ENCODE peak calls at places on chromosome 11, in four cellular contexts. Q is K562, D is GM12878, C is HEK293T. L is an unnamed sample.

GRCh38 chr11:113563766-113564165 is 88.6 kb upstream of the DRD2 start:
- DNase-seq in C (no peak), D (no peak), Q (no peak), L (no peak)

GRCh38 chr11:23509023-23509422 is 648.7 kb upstream of the CCDC179 start:
- DNase-seq in C (no peak), D (no peak), Q (no peak), L (no peak)

GRCh38 chr11:2098691-2099522 is 40.3 kb downstream of the IGF2 start:
- DNase-seq in C (no peak), D (no peak), Q (no peak), L (no peak)

GRCh38 chr11:9962722-9963121 is 298.8 kb downstream of the SWAP70 start:
- DNase-seq in C (no peak), Q (no peak), D (peak; percentile 48), L (no peak)

GRCh38 chr11:72574534-72575460 is 99.4 kb downstream of the PDE2A start:
- DNase-seq in Q (no peak), D (no peak), C (no peak), L (no peak)

GRCh38 chr11:132649277-132649676 is 883.0 kb downstream of the OPCML start:
- DNase-seq in Q (no peak), D (no peak), C (no peak), L (no peak)

GRCh38 chr11:125329786-125330185 is 165.2 kb downstream of the PKNOX2 start:
- DNase-seq in Q (no peak), D (no peak), C (no peak), L (no peak)

GRCh38 chr11:11626128-11626527 is 4.3 kb upstream of the GALNT18 start:
- DNase-seq in C (no peak), D (no peak), Q (no peak), L (no peak)

GRCh38 chr11:119751281-119752060 is 22.5 kb upstream of the NECTIN1 start:
- DNase-seq in D (peak; percentile 70), C (no peak), Q (no peak), L (no peak)

GRCh38 chr11:118928870-118929495 is 3.3 kb upstream of the BCL9L start:
- DNase-seq in C (peak; percentile 66), Q (peak; percentile 70), D (no peak), L (peak; percentile 36)

GRCh38 chr11:40867991-40868685 is 591.3 kb downstream of the LRRC4C start:
- DNase-seq in D (no peak), C (no peak), Q (no peak), L (no peak)

GRCh38 chr11:22244986-22245592 is 52.2 kb downstream of the ANO5 start:
- DNase-seq in C (peak; percentile 54), D (no peak), Q (peak; percentile 7), L (peak; percentile 20)

GRCh38 chr11:64058494-64058893 is 22.8 kb downstream of the FLRT1 start:
- DNase-seq in C (no peak), D (no peak), Q (no peak), L (no peak)

GRCh38 chr11:84817998-84818397 is 809.1 kb downstream of the DLG2 start:
- DNase-seq in Q (no peak), C (no peak), D (no peak), L (no peak)

GRCh38 chr11:120208012-120208441 is 2.8 kb upstream of the OAF start:
- DNase-seq in Q (no peak), C (no peak), D (no peak), L (peak; percentile 95)

GRCh38 chr11:122663764-122664163 is 8.2 kb downstream of the UBASH3B start:
- DNase-seq in C (no peak), D (no peak), Q (no peak), L (no peak)

GRCh38 chr11:130798801-130799200 is 117.5 kb downstream of the SNX19 start:
- DNase-seq in D (no peak), Q (no peak), C (no peak), L (no peak)

GRCh38 chr11:17460406-17460805 is 16.2 kb downstream of the ABCC8 start:
- DNase-seq in D (no peak), Q (no peak), C (no peak), L (no peak)

GRCh38 chr11:16296243-16296642 is 60.1 kb downstream of the SOX6 start:
- DNase-seq in Q (no peak), D (no peak), C (no peak), L (no peak)

GRCh38 chr11:108654994-108655631 is 9.8 kb upstream of the DDX10 start:
- DNase-seq in D (no peak), C (peak; percentile 54), Q (peak; percentile 64), L (peak; percentile 43)

GRCh38 chr11:83573097-83573496 is 286.9 kb upstream of the CCDC90B start:
- DNase-seq in D (no peak), Q (no peak), C (no peak), L (no peak)

GRCh38 chr11:125886997-125887372 is 483 bp upstream of the HYLS1 start:
- DNase-seq in D (no peak), C (no peak), Q (no peak), L (no peak)

GRCh38 chr11:118893662-118894061 is 10.0 kb downstream of the CXCR5 start:
- DNase-seq in D (no peak), Q (no peak), C (no peak), L (no peak)

GRCh38 chr11:68903631-68904457 is at the start of the genes IGHMBP2 and MRPL21:
- DNase-seq in C (peak; percentile 92), D (no peak), Q (peak; percentile 90), L (peak; percentile 62)

GRCh38 chr11:100878474-100878873 is 191.4 kb downstream of the ARHGAP42 start:
- DNase-seq in Q (no peak), C (no peak), D (no peak), L (no peak)

GRCh38 chr11:68002575-68002942 is 1.3 kb downstream of the UNC93B1 start:
- DNase-seq in C (no peak), Q (no peak), D (no peak), L (no peak)

GRCh38 chr11:112219476-112220232 is 6.6 kb upstream of the PTS start:
- DNase-seq in Q (peak; percentile 66), C (peak; percentile 70), D (peak; percentile 56), L (peak; percentile 72)

GRCh38 chr11:95727630-95728029 is 62.0 kb downstream of the FAM76B start:
- DNase-seq in Q (no peak), C (no peak), D (no peak), L (no peak)

GRCh38 chr11:45155058-45155551 is 8.7 kb downstream of the PRDM11 start:
- DNase-seq in D (no peak), C (no peak), Q (no peak), L (no peak)

GRCh38 chr11:12845739-12846358 is 163.3 kb upstream of the RASSF10 start:
- DNase-seq in D (no peak), C (peak; percentile 34), Q (peak; percentile 58), L (peak; percentile 98)

GRCh38 chr11:19666951-19667350 is 45.7 kb upstream of the NAV2 start:
- DNase-seq in C (no peak), Q (no peak), D (no peak), L (no peak)
- TF ChIP-seq TARDBP in C (no peak), Q (no peak), D (no peak), L (no peak)

GRCh38 chr11:134196756-134197155 is 27.0 kb downstream of the NCAPD3 start:
- DNase-seq in Q (no peak), D (no peak), C (no peak), L (no peak)
- TF ChIP-seq TARDBP in Q (no peak), D (no peak), C (no peak), L (no peak)

DNA sequence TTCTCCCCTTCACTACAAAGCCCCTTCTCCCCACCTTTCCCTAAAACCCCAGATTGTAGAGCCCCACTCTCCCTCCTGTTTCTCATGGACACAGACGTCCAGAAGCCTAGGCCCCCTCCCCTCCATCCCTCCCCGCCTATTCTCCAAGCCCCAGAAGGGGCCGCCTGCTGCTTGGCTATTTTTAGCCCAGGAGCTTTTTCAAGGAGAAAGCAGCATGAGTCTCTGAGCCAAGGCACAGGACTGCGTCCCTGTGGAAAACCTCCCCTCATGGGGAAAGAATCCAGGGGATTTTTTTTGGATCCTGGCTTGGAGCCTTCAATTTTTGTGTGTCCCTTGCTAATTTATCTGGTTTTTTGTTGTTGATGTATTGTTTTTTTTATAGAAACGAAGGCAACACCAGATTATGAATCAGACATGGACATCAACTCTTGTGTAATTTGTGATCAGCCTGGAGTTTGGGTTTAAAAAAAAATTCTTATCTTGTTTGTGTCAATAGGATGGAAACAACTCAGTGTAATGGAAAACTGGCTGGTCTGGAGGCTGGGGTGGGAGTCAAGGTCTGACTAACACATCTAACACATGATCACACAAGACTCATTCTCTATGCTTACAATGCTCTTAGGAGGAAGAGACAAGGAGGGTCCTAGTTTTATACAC is 17.4 kb upstream of the ACCSL start:
- DNase-seq in C (no peak), Q (no peak), D (no peak), L (no peak)
- TF ChIP-seq TARDBP in C (no peak), Q (no peak), D (no peak), L (no peak)

DNA sequence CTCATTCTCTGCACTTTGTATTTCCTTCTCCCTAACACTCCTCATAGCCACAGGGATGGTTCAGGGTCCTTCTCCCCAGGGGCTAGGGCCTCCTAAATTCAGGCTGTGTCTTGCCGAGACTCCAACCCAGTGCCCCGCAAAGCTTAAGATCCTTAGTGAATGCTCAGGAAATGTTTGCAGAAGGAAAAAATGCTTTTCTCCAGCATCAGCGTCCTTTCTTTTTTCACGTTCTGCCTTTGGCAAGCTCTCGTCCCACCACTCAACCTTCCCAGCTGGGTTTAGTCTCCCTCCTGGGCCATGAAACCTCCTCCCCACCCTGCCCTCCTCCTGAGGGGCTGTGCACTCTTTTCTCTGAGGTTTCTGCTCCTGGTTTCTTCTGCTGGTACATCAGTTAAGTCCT is 503.8 kb upstream of the B3GAT1 start:
- DNase-seq in Q (no peak), D (no peak), C (no peak), L (no peak)
- TF ChIP-seq TARDBP in Q (no peak), D (no peak), C (no peak), L (no peak)

GRCh38 chr11:873723-874122 is 31.1 kb downstream of the TSPAN4 start:
- DNase-seq in C (no peak), Q (no peak), D (no peak), L (no peak)

GRCh38 chr11:875769-876301 is 33.2 kb downstream of the TSPAN4 start:
- DNase-seq in D (no peak), Q (peak; percentile 89), C (no peak), L (no peak)

GRCh38 chr11:875203-875602 is 32.6 kb downstream of the TSPAN4 start:
- DNase-seq in C (no peak), D (no peak), Q (no peak), L (no peak)

GRCh38 chr11:877565-877964 is 33.0 kb downstream of the CHID1 start:
- DNase-seq in D (no peak), C (peak; percentile 53), Q (peak; percentile 78), L (no peak)

GRCh38 chr11:876550-876949 is 33.9 kb downstream of the TSPAN4 start:
- DNase-seq in Q (no peak), D (no peak), C (no peak), L (no peak)
- TF ChIP-seq TARDBP in Q (no peak), D (no peak), C (no peak), L (no peak)

L was measured in HepG2.